ENCODE peak calls at places on chromosomes 12 and 14, in four cellular contexts. N is GM12878, R is GM12892, F is K562. V is an unnamed sample.

GRCh38 chr14:49867831-49868719 is 15.5 kb upstream of the NEMF start:
- DNase-seq in N (peak), R (peak), F (peak), V (peak)

GRCh38 chr12:42568952-42569916 is 20.3 kb downstream of the PRICKLE1 start:
- DNase-seq in N (peak), R (no peak), F (no peak), V (no peak)

GRCh38 chr14:68885226-68886108 is 92.6 kb upstream of the ZFP36L1 start:
- DNase-seq in N (no peak), R (no peak), F (no peak), V (no peak)

GRCh38 chr14:104423224-104423681 is 156.3 kb upstream of the C14orf180 start:
- DNase-seq in N (no peak), R (no peak), F (no peak), V (no peak)

GRCh38 chr14:73612339-73613045 is at the start of gene ACOT6:
- DNase-seq in N (no peak), R (peak), F (peak), V (peak)

GRCh38 chr12:26162905-26163304 is 32.5 kb upstream of the SSPN start:
- DNase-seq in N (peak), R (no peak), F (no peak), V (peak)

GRCh38 chr14:101118746-101119610 is 215.5 kb upstream of the RTL1 start:
- DNase-seq in N (no peak), R (no peak), F (no peak), V (no peak)

GRCh38 chr14:102138535-102138934 is 1.2 kb upstream of the WDR20 start:
- DNase-seq in N (no peak), R (no peak), F (no peak), V (no peak)

GRCh38 chr12:123934829-123935228 is 37.8 kb downstream of the CCDC92 start:
- DNase-seq in N (no peak), R (no peak), F (no peak), V (no peak)

GRCh38 chr14:55600784-55601561 is 21.0 kb downstream of the KTN1 start:
- DNase-seq in N (no peak), R (no peak), F (no peak), V (no peak)

GRCh38 chr12:52020539-52021336 is 14.0 kb downstream of the TAMALIN start:
- DNase-seq in N (no peak), R (no peak), F (peak), V (peak)

GRCh38 chr12:75705749-75706719 is 194.6 kb upstream of the KRR1 start:
- DNase-seq in N (no peak), R (no peak), F (peak), V (no peak)

GRCh38 chr14:47300801-47301200 is 374.6 kb downstream of the MDGA2 start:
- DNase-seq in N (no peak), R (no peak), F (no peak), V (no peak)

GRCh38 chr14:59450716-59451115 is 14.5 kb downstream of the GPR135 start:
- DNase-seq in N (no peak), R (no peak), F (no peak), V (no peak)

GRCh38 chr12:3311491-3312103 is 179.4 kb upstream of the PRMT8 start:
- DNase-seq in N (no peak), R (no peak), F (no peak), V (no peak)

GRCh38 chr12:81558031-81558430 is 201.1 kb downstream of the PPFIA2 start:
- DNase-seq in N (no peak), R (no peak), F (no peak), V (no peak)

GRCh38 chr12:54411398-54412241 is 7.4 kb downstream of the ITGA5 start:
- DNase-seq in N (no peak), R (no peak), F (peak), V (no peak)

GRCh38 chr12:117402363-117402762 is 40.9 kb upstream of the NOS1 start:
- DNase-seq in N (no peak), R (no peak), F (no peak), V (no peak)
- TF ChIP-seq TAF1 in N (no peak), R (no peak), F (no peak), V (no peak)

DNA sequence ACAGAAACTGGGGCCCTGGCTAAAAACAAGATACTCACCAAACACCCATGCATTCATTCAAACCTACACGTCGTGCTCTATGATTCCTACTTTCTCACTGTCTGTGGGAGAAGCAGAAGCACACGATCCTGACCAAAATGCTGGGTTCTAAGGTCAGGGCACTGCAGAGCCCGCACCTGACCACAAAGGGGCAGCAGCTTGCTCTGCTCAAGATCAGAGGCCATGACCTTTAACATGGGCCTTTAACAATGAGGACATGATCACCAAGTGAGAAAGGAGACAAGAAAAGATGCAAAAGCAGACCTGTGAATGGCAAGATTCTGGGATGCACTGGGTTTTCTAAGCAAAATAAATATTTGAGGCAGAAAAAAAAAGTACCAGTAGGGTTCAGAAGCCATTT is 40.1 kb upstream of the VPS33A start:
- DNase-seq in N (no peak), R (no peak), F (peak), V (no peak)
- TF ChIP-seq TAF1 in N (no peak), R (no peak), F (no peak), V (no peak)

GRCh38 chr12:112153181-112153899 is 28.0 kb downstream of the TRAFD1 start:
- DNase-seq in N (no peak), R (no peak), F (no peak), V (no peak)
- TF ChIP-seq TAF1 in N (no peak), R (no peak), F (no peak), V (no peak)

GRCh38 chr12:80183939-80184338 is 84.6 kb downstream of the OTOGL start:
- DNase-seq in N (no peak), R (no peak), F (no peak), V (no peak)
- TF ChIP-seq TAF1 in N (no peak), R (no peak), F (no peak), V (no peak)

V was measured in GM12891.